ENCODE peak calls at places on chromosomes 2 and 18, in seven cellular contexts. A is HEK293T, Z is NCI-H1105, V is NCI-H1092, J is DMS53, L is T follicular helper cell, W is HuH-7. Q is an unnamed sample.

GRCh38 chr2:169360984-169361705 is 1.2 kb downstream of the LRP2 start:
- DNase-seq in L (no peak), A (peak), J (no peak), W (peak), Z (no peak), V (no peak), Q (no peak)

GRCh38 chr2:216352653-216353270 is 19.5 kb downstream of the MARCHF4 start:
- DNase-seq in Z (no peak), L (no peak), J (no peak), V (no peak), A (no peak), W (no peak), Q (no peak)

GRCh38 chr2:172434821-172435607 is 7.6 kb downstream of the ITGA6 start:
- DNase-seq in V (no peak), J (peak), L (peak), A (no peak), W (peak), Z (no peak), Q (no peak)

GRCh38 chr2:16632615-16633014 is 33.0 kb downstream of the CYRIA start:
- DNase-seq in W (no peak), Z (no peak), V (peak), L (no peak), J (peak), A (no peak), Q (no peak)

GRCh38 chr2:159968282-159968900 is 94.0 kb downstream of the PLA2R1 start:
- DNase-seq in V (peak), W (peak), Z (peak), A (peak), J (peak), L (no peak), Q (no peak)

GRCh38 chr2:67259581-67260347 is 137.4 kb upstream of the ETAA1 start:
- DNase-seq in L (no peak), J (peak), A (no peak), Z (no peak), V (no peak), W (no peak), Q (peak)

GRCh38 chr2:63790913-63791312 is 50.8 kb upstream of the UGP2 start:
- DNase-seq in W (no peak), J (no peak), V (no peak), L (no peak), Z (no peak), A (no peak), Q (no peak)

GRCh38 chr18:13578400-13578799 is 148.0 kb downstream of the FAM210A start:
- DNase-seq in V (no peak), W (no peak), L (no peak), Z (no peak), J (no peak), A (no peak), Q (no peak)

GRCh38 chr18:46250812-46251173 is 146.6 kb downstream of the HAUS1 start:
- DNase-seq in Z (no peak), L (no peak), W (no peak), A (no peak), V (no peak), J (no peak), Q (no peak)

GRCh38 chr2:202604699-202605098 is 30.1 kb upstream of the FAM117B start:
- DNase-seq in A (no peak), Z (no peak), J (no peak), L (no peak), V (no peak), W (no peak), Q (no peak)

GRCh38 chr2:161116463-161116960 is 43.7 kb upstream of the TANK start:
- DNase-seq in W (no peak), L (no peak), Z (no peak), J (no peak), A (no peak), V (no peak), Q (no peak)

GRCh38 chr2:136052374-136053362 is 65.3 kb downstream of the CXCR4 start:
- DNase-seq in V (no peak), L (no peak), Z (no peak), W (no peak), A (no peak), J (no peak), Q (no peak)

GRCh38 chr2:77768508-77768907 is 246.3 kb upstream of the LRRTM4 start:
- DNase-seq in Z (no peak), V (no peak), A (no peak), J (no peak), L (no peak), W (no peak), Q (no peak)

GRCh38 chr2:8511868-8512612 is 169.8 kb upstream of the ID2 start:
- DNase-seq in W (no peak), A (no peak), L (no peak), V (no peak), Z (no peak), J (peak), Q (no peak)

GRCh38 chr2:156908825-156909224 is 348.7 kb upstream of the GALNT5 start:
- DNase-seq in J (no peak), L (no peak), Z (no peak), A (no peak), W (no peak), V (no peak), Q (no peak)

GRCh38 chr18:9135912-9136314 is 668 bp upstream of the ANKRD12 start:
- DNase-seq in A (peak), V (peak), Z (peak), J (peak), L (peak), W (peak), Q (no peak)

GRCh38 chr2:112155331-112156151 is 17.4 kb downstream of the FBLN7 start:
- DNase-seq in W (no peak), Z (no peak), J (peak), A (no peak), V (no peak), L (no peak), Q (no peak)

GRCh38 chr2:12828932-12829331 is 112.2 kb downstream of the TRIB2 start:
- DNase-seq in Z (no peak), W (no peak), A (no peak), V (no peak), J (no peak), L (no peak), Q (no peak)

GRCh38 chr2:121999273-121999672 is 243.8 kb downstream of the TSN start:
- DNase-seq in A (peak), V (no peak), J (peak), W (no peak), Z (peak), L (no peak), Q (peak)

GRCh38 chr2:216391401-216391800 is 19.1 kb upstream of the MARCHF4 start:
- DNase-seq in W (no peak), L (no peak), J (peak), V (no peak), Z (no peak), A (no peak), Q (no peak)

GRCh38 chr2:240783819-240784621 is 36.0 kb downstream of the KIF1A start:
- DNase-seq in W (no peak), J (no peak), L (no peak), Z (no peak), V (no peak), A (no peak), Q (no peak)

GRCh38 chr2:150063432-150063889 is 424.0 kb downstream of the RND3 start:
- DNase-seq in L (no peak), W (no peak), V (no peak), Z (no peak), J (no peak), A (no peak), Q (no peak)

GRCh38 chr18:50038448-50038847 is 156.5 kb downstream of the MYO5B start:
- DNase-seq in A (no peak), W (no peak), J (peak), L (no peak), V (no peak), Z (no peak), Q (no peak)

GRCh38 chr2:13572466-13572865 is 855.7 kb downstream of the TRIB2 start:
- DNase-seq in A (no peak), W (no peak), Z (no peak), L (no peak), V (no peak), J (no peak), Q (no peak)

GRCh38 chr2:223008936-223009335 is 43.1 kb upstream of the KCNE4 start:
- DNase-seq in Z (no peak), L (no peak), W (no peak), V (no peak), J (no peak), A (no peak), Q (no peak)

GRCh38 chr18:76875390-76876330 is 53.3 kb downstream of the ZNF236 start:
- DNase-seq in Z (peak), L (peak), A (peak), W (peak), J (peak), V (no peak), Q (no peak)

GRCh38 chr2:65070172-65070830 is 14.1 kb downstream of the CEP68 start:
- DNase-seq in L (no peak), Z (no peak), W (no peak), A (no peak), V (no peak), J (peak), Q (no peak)

GRCh38 chr18:58669731-58670379 is 1.4 kb upstream of the MALT1 start:
- DNase-seq in L (no peak), Z (peak), V (peak), A (no peak), W (no peak), J (peak), Q (no peak)

GRCh38 chr2:117835990-117836760 is 21.7 kb downstream of the DDX18 start:
- DNase-seq in Z (peak), W (peak), L (peak), J (peak), A (peak), V (no peak), Q (peak)

GRCh38 chr2:183950673-183951072 is 647.7 kb upstream of the ZNF804A start:
- DNase-seq in L (no peak), Z (peak), A (no peak), J (no peak), V (peak), W (no peak), Q (no peak)

GRCh38 chr18:50870138-50870845 is 8.6 kb upstream of the ME2 start:
- DNase-seq in J (peak), L (no peak), W (no peak), V (no peak), Z (no peak), A (no peak), Q (no peak)

GRCh38 chr2:199903111-199903510 is 8.0 kb upstream of the C2orf69 start:
- DNase-seq in W (no peak), L (no peak), V (no peak), Z (no peak), A (no peak), J (no peak), Q (no peak)